ENCODE peak calls at places on chromosomes 6 and 20, in six cellular contexts. W, Y, N, Z, D and J are unnamed samples.

GRCh38 chr6:33976425-33977360 is 169.2 kb downstream of the GRM4 start:
- DNase-seq in W (peak; percentile 43), D (no peak), Z (no peak), Y (no peak), N (no peak), J (peak; percentile 28)

GRCh38 chr20:61674051-61674450 is 391.6 kb downstream of the TAF4 start:
- DNase-seq in W (no peak), N (no peak), D (no peak), Z (no peak), Y (no peak), J (no peak)

GRCh38 chr20:41290804-41291389 is 26.6 kb downstream of the ZHX3 start:
- DNase-seq in Z (no peak), Y (no peak), W (no peak), N (no peak), D (no peak), J (no peak)

GRCh38 chr6:153003294-153003645 is 761 bp upstream of the MTRF1L start:
- DNase-seq in N (no peak), D (no peak), Z (no peak), Y (no peak), W (no peak), J (peak; percentile 21)

GRCh38 chr20:61589055-61589385 is 337.0 kb downstream of the CDH4 start:
- DNase-seq in N (no peak), Y (no peak), D (no peak), W (no peak), Z (no peak), J (no peak)

GRCh38 chr6:2999621-3000455 is at the start of gene NQO2:
- DNase-seq in N (peak; percentile 99), W (peak; percentile 99), Z (peak; percentile 91), D (peak; percentile 84), Y (peak; percentile 79), J (peak; percentile 95)

GRCh38 chr20:55166063-55166462 is 690.7 kb downstream of the DOK5 start:
- DNase-seq in Z (no peak), Y (no peak), W (peak; percentile 84), D (no peak), N (peak; percentile 39), J (no peak)

GRCh38 chr6:24396764-24397163 is 6.0 kb upstream of the MRS2 start:
- DNase-seq in D (no peak), W (no peak), N (no peak), Y (no peak), Z (no peak), J (no peak)

GRCh38 chr6:22737331-22737730 is 168.0 kb downstream of the HDGFL1 start:
- DNase-seq in W (peak; percentile 91), Y (no peak), Z (no peak), D (no peak), N (peak; percentile 62), J (peak; percentile 86)